ENCODE peak calls at places on chromosomes 11 and 22, in seven cellular contexts. Y, I, J, L, U, R and P are unnamed samples. For H3K27me3 and H3K4me1, the result is how much of the 10 kb centered on the place peaks cover.

GRCh38 chr11:8231979-8232378 is 31.7 kb downstream of the LMO1 start:
- DNase-seq in R (no peak), Y (no peak), U (peak), I (peak), J (no peak), L (no peak), P (no peak)

GRCh38 chr11:125214466-125215204 is 50.1 kb downstream of the PKNOX2 start:
- DNase-seq in R (no peak), J (peak), L (peak), U (no peak), I (no peak), Y (no peak), P (no peak)

GRCh38 chr22:49946612-49947295 is 13.8 kb upstream of the PIM3 start:
- DNase-seq in J (no peak), L (no peak), I (no peak), Y (no peak), U (no peak), R (no peak), P (no peak)

GRCh38 chr11:62295504-62295903 is 3.4 kb downstream of the SCGB1D4 start:
- DNase-seq in I (no peak), Y (peak), U (no peak), J (no peak), L (no peak), R (no peak), P (no peak)

GRCh38 chr11:70526116-70527045 is 128.1 kb downstream of the CTTN start:
- DNase-seq in J (no peak), U (peak), R (no peak), L (peak), I (peak), Y (no peak), P (no peak)

GRCh38 chr11:113242767-113243397 is 71.5 kb upstream of the TTC12 start:
- DNase-seq in L (no peak), J (no peak), Y (no peak), R (peak), U (no peak), I (no peak), P (peak)

GRCh38 chr11:29166306-29166705 is 850.5 kb downstream of the KCNA4 start:
- DNase-seq in R (no peak), J (no peak), Y (no peak), U (no peak), I (no peak), L (no peak), P (no peak)

GRCh38 chr22:27480487-27480886 is 321.1 kb downstream of the MN1 start:
- DNase-seq in R (no peak), L (no peak), U (no peak), I (no peak), Y (no peak), J (no peak), P (no peak)

GRCh38 chr11:18750944-18751343 is 25.0 kb upstream of the IGSF22 start:
- DNase-seq in I (no peak), R (no peak), U (no peak), Y (no peak), J (no peak), L (no peak), P (no peak)

GRCh38 chr11:65792456-65792855 is 5.6 kb downstream of the OVOL1 start:
- DNase-seq in R (no peak), U (no peak), L (no peak), J (no peak), Y (no peak), I (no peak), P (no peak)
- H3K27me3 ChIP-seq in R (under half), U (under half), L (under half), J (under half), Y (under half), I (under half), P (under half)

GRCh38 chr11:94681852-94682251 is 86.3 kb upstream of the AMOTL1 start:
- DNase-seq in L (no peak), J (no peak), I (no peak), U (no peak), R (no peak), Y (no peak), P (no peak)
- H3K4me1 ChIP-seq in L (under half), J (under half), I (under half), U (under half), R (under half), Y (under half), P (under half)

DNA sequence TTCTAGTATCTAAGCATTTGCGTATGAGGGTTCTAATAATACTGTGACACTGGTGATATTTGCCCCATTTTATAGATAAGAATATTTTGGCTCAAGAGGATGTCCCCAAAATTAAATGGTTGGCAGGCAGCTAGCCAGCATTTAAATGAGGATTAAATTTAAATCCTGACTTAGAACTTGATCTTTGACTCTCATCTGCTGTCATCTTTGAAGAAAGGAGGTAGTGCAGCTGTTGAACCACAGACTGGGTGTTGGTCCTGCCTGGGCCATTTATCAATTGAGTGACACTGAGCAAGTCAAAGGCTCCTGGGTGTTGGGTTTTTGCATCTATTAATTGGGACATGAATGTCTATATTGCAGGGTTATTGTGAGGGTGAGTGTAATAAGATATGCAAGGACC is 112.3 kb downstream of the INSC start:
- DNase-seq in R (no peak), J (no peak), I (no peak), L (no peak), Y (no peak), U (no peak), P (no peak)
- H3K27me3 ChIP-seq in R (under half), J (under half), I (under half), L (under half), Y (under half), U (under half), P (under half)

GRCh38 chr22:43249789-43250188 is 62.9 kb upstream of the TTLL12 start:
- DNase-seq in J (no peak), U (no peak), Y (no peak), I (no peak), R (no peak), L (no peak), P (no peak)
- H3K4me1 ChIP-seq in J (under half), U (under half), Y (under half), I (under half), R (under half), L (under half), P (under half)

DNA sequence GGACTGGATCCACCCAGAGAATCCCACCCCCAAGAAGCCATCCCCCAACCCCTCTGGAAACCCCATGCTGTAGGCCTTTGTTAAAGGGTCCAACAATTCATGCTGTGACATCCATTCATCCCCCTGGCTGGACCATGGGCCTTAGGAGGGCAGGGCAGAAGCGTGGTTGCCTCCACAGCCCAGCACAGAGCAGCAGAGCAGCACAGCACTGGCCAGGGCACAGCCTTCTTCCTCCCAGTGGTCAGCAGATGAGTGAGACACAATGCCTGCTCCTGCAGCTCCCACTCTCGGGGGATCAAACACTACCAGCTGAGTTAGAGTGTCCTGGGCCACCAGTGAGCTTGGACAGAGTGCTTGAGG is 84.5 kb upstream of the LINC01488 start:
- DNase-seq in L (no peak), Y (no peak), U (no peak), R (no peak), J (no peak), I (no peak), P (no peak)
- H3K27me3 ChIP-seq in L (under half), Y (under half), U (under half), R (under half), J (under half), I (under half), P (under half)

GRCh38 chr11:76802621-76803020 is 19.5 kb downstream of the TSKU start:
- DNase-seq in L (no peak), J (no peak), R (no peak), I (no peak), U (no peak), Y (no peak), P (no peak)

GRCh38 chr11:76800466-76801200 is 17.5 kb downstream of the TSKU start:
- DNase-seq in I (no peak), Y (no peak), R (no peak), J (no peak), L (no peak), U (no peak), P (no peak)

GRCh38 chr11:76802151-76802550 is 19.0 kb downstream of the TSKU start:
- DNase-seq in I (no peak), R (no peak), J (no peak), L (no peak), U (no peak), Y (no peak), P (no peak)

GRCh38 chr11:76801736-76802135 is 18.6 kb downstream of the TSKU start:
- DNase-seq in R (no peak), Y (no peak), L (no peak), I (no peak), J (no peak), U (no peak), P (no peak)

GRCh38 chr11:76801205-76801604 is 18.0 kb downstream of the TSKU start:
- DNase-seq in L (no peak), I (no peak), R (no peak), J (no peak), Y (no peak), U (no peak), P (no peak)
- H3K4me1 ChIP-seq in L (under half), I (under half), R (under half), J (under half), Y (under half), U (under half), P (under half)

GRCh38 chr22:48275412-48275811 is 1513.0 kb downstream of the TBC1D22A start:
- DNase-seq in L (no peak), U (no peak), R (no peak), Y (no peak), I (no peak), J (no peak), P (no peak)
- H3K27me3 ChIP-seq in L (under half), U (under half), R (under half), Y (under half), I (under half), J (under half), P (under half)

GRCh38 chr11:36282926-36283325 is 6.3 kb downstream of the COMMD9 start:
- DNase-seq in Y (no peak), L (no peak), U (no peak), R (no peak), J (no peak), I (no peak), P (no peak)
- H3K4me1 ChIP-seq in Y (under half), L (under half), U (under half), R (under half), J (under half), I (under half), P (under half)

DNA sequence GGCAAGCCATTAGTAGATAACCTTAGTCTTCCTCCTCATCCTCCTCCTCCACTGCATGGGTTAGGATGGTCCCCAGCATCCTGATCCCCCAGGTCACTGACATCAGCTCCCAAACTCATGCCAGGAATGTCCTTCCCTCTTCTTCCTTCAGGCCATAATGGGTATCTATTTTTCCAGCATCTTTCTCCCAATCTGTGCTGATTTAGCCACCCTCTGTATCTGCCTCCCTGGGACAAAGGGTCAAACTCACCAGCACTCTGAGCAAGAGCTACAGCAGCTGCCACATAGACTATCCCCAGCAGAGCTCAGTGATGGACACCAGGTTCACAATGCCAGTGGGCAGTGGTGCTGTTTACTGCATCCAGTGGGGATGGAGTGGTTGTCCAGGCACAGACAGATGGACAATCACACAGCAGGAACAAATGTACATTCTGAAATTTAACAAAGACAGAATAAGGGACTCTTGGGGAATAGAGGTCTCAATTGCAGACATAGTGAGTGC is 115.2 kb upstream of the TOP3B start:
- DNase-seq in L (no peak), J (no peak), R (no peak), Y (no peak), I (no peak), U (no peak), P (no peak)
- H3K27me3 ChIP-seq in L (under half), J (under half), R (under half), Y (under half), I (under half), U (under half), P (under half)